ENCODE peak calls at places on chromosomes 16 and 17, in four cellular contexts. B is WTC11, Z is HepG2, P is K562. G is an unnamed sample.

GRCh38 chr17:66533572-66533971 is 231.2 kb downstream of the PRKCA start:
- DNase-seq in B (peak), Z (no peak), P (no peak), G (no peak)

GRCh38 chr17:28173801-28174200 is 131.3 kb downstream of the NLK start:
- DNase-seq in B (no peak), Z (no peak), P (peak), G (no peak)

GRCh38 chr17:65856865-65857264 is 295.4 kb upstream of the AXIN2 start:
- DNase-seq in B (no peak), Z (no peak), P (no peak), G (no peak)

GRCh38 chr16:49366669-49367068 is 6.9 kb upstream of the C16orf78 start:
- DNase-seq in B (no peak), Z (no peak), P (no peak), G (no peak)

GRCh38 chr17:56426901-56427300 is 166.6 kb upstream of the NOG start:
- DNase-seq in B (no peak), Z (no peak), P (no peak), G (no peak)

GRCh38 chr17:69012895-69013805 is 47.6 kb downstream of the ABCA9 start:
- DNase-seq in B (no peak), Z (no peak), P (peak), G (no peak)

GRCh38 chr17:28488884-28489276 is 15.4 kb downstream of the SLC13A2 start:
- DNase-seq in B (no peak), Z (peak), P (no peak), G (no peak)

GRCh38 chr16:3946604-3947180 is 66.2 kb upstream of the CREBBP start:
- DNase-seq in B (no peak), Z (no peak), P (no peak), G (no peak)

GRCh38 chr16:70349783-70350182 is 3.1 kb downstream of the DDX19A start:
- DNase-seq in B (no peak), Z (no peak), P (no peak), G (no peak)

GRCh38 chr16:19696961-19697360 is 21.1 kb downstream of the KNOP1 start:
- DNase-seq in B (no peak), Z (no peak), P (no peak), G (no peak)

GRCh38 chr17:39709998-39710964 is 10.4 kb downstream of the ERBB2 start:
- DNase-seq in B (no peak), Z (no peak), P (no peak), G (no peak)

GRCh38 chr17:14474591-14474990 is 173.7 kb downstream of the HS3ST3B1 start:
- DNase-seq in B (no peak), Z (no peak), P (no peak), G (no peak)

DNA sequence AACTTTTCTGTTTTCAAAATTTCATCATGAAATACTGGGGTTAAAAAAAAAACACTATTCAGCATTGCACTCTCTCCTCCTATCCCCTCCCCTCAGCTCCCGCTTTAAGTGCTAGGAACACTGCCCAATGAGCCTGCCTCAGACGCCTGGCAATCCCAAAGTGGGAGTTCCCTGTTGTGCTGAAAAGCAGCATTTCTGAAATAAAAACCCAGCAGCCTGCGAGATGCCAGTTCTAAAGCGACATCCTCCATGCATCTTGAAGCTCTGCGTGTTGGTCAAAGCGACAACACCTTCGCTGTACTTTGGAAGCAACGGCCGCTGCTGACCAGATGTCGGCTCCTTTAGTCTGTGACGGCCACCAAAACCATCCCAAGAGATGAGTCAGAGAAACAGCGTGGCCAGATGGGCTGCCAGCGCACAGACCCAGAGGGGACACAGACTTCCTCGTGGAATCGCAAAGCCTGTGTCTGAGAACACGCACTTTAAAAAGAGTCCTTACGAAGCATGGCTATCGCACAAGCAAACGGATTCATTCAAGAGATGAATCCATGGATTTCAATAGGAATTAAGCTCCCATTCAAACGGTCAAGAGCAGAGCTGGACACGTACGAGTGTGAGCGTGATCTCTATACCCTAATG is 32.8 kb downstream of the FBXO31 start:
- DNase-seq in B (no peak), Z (no peak), P (no peak), G (no peak)
- TF ChIP-seq SP1 in B (no peak), Z (no peak), P (no peak), G (no peak)

GRCh38 chr16:745739-746138 is 4.9 kb upstream of the CIAO3 start:
- DNase-seq in B (peak), Z (no peak), P (peak), G (peak)
- TF ChIP-seq ELF4 in B (no peak), Z (no peak), P (no peak), G (no peak)

GRCh38 chr16:22685162-22685830 is 128.7 kb upstream of the HS3ST2 start:
- DNase-seq in B (no peak), Z (no peak), P (no peak), G (no peak)
- TF ChIP-seq SP1 in B (no peak), Z (no peak), P (no peak), G (no peak)

DNA sequence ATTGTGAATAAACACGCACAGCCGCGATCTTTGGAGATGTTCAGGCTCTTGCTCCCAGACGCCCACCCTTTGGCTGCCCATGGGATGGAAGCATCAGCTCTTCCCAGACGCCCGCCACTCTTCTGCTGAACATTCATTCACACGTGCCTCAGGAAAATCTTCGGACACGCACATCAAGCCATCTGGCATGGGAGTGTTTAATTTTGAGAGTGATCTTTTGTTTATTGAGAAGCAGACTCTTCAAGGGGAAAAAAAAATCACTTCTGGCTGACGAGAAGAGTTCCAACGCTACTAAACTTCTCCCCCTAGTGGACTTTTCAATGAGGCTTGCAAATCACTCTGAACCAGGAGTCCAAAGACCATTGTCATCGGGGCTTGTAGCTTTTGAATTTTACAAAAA is 62.0 kb upstream of the NUDT7 start:
- DNase-seq in B (no peak), Z (peak), P (peak), G (peak)
- TF ChIP-seq ELF4 in B (no peak), Z (no peak), P (no peak), G (no peak)

GRCh38 chr17:21458036-21458435 is 81.9 kb downstream of the KCNJ12 start:
- DNase-seq in B (peak), Z (no peak), P (no peak), G (no peak)

GRCh38 chr17:21455761-21456160 is 79.6 kb downstream of the KCNJ12 start:
- DNase-seq in B (no peak), Z (no peak), P (no peak), G (no peak)

GRCh38 chr17:21457051-21458026 is 81.2 kb downstream of the KCNJ12 start:
- DNase-seq in B (peak), Z (peak), P (peak), G (peak)

GRCh38 chr17:21453144-21453982 is 77.2 kb downstream of the KCNJ12 start:
- DNase-seq in B (no peak), Z (no peak), P (no peak), G (no peak)

DNA sequence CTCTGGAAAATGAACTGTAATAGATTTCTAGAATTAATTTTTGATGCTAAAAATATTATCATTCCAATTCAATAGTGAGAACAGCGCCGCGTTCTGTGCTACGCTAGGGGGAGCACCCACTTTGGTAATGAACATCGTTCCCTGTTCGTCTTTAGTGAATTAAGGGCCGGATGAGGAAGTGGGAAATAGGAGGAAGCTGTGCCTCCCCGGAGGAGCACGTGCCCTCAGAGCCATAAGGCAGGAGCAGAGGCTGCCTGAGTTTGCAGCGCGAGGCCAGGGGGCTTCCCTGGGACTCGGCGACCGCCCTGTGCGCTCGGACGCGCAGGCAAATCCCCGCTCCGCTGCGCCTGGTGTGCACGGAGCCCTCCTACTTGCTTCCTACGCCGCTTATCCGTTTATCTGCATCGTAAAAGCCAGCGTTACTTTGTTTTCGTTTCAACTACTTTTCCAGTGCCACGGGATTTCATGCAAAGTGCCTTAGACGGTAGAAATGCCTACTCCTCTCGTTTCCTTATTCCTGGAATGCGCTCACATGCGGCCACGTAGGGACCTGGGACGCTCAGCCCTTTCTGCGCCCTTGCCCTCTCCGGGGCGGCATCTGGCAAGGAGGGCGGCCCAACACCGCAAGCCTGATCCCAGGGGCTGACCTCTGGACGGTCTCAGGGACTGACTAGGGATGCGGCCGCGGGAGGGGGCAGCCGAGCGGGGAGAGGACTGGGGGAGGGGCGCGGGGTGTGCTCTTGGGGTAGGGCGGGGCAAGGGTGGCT is 76.4 kb downstream of the KCNJ12 start:
- DNase-seq in B (peak), Z (peak), P (peak), G (peak)
- TF ChIP-seq SP1 in B (no peak), Z (no peak), P (no peak), G (no peak)

DNA sequence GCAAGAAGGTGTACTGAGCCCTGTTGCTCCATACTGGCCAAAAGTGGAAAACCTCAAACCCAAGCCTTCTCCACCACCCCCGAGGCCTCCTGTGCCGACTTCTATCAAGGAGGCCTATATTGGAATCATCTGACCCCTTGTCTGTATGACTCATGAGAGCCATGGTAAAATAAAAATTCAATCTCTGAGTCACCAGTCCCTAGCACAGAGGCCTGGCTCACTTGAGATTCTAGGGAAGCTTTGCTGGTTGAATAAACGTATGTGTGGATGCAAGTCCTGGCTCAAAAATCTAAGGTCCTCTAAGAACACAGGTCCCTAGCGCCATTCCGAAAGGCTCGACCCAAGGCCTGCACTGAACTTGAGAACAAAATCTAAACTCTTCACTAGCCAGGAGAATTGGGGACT is 15.0 kb downstream of the NSMCE1 start:
- DNase-seq in B (no peak), Z (no peak), P (peak), G (no peak)
- TF ChIP-seq ELF4 in B (no peak), Z (no peak), P (no peak), G (no peak)

DNA sequence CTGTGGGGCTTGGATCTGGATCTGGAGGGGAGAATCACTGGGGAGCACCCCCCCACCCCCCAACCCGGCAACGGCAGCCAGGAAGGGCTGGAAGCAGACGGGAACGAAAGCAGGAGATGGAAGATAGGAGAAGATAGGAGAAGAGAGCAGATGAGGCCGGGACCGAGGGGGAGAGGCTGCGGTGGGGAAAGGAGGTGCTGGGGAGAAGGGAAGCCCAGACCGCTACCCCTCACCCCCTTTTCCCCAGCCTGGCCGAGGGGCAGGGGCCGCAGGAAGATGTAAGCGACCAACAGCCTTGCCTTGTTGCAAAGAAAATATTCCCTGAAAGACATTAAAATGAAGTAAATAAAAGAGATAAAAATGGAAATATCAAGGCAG is 26.8 kb upstream of the CBFA2T3 start:
- DNase-seq in B (no peak), Z (no peak), P (peak), G (no peak)
- TF ChIP-seq SP1 in B (no peak), Z (no peak), P (no peak), G (no peak)

G was measured in HEK293T.